ENCODE peak calls at places on chromosome 16, in five cellular contexts. K is K562, N is cardiac muscle cell, F is colonic mucosa, U is fibroblast of lung. Y is an unnamed sample.

GRCh38 chr16:56600398-56600999 is 7.9 kb upstream of the MT2A start:
- DNase-seq in K (peak; percentile 56), N (peak; percentile 55), F (no peak), U (peak; percentile 63), Y (peak; percentile 47)

GRCh38 chr16:75218256-75219076 is at the start of gene CTRB1:
- DNase-seq in K (no peak), N (no peak), F (no peak), U (no peak), Y (no peak)

GRCh38 chr16:2816751-2817495 is at the start of gene PRSS21:
- DNase-seq in K (peak; percentile 94), N (no peak), F (no peak), U (no peak), Y (no peak)

GRCh38 chr16:2663553-2664521 is 18.5 kb upstream of the KCTD5 start:
- DNase-seq in K (no peak), N (no peak), F (peak; percentile 49), U (peak; percentile 48), Y (peak; percentile 64)

GRCh38 chr16:30786115-30786935 is 680 bp downstream of the ZNF629 start:
- DNase-seq in K (peak; percentile 85), N (peak; percentile 70), F (peak; percentile 50), U (peak; percentile 61), Y (no peak)

GRCh38 chr16:89723279-89724250 is 2.2 kb downstream of the ZNF276 start:
- DNase-seq in K (no peak), N (no peak), F (no peak), U (peak; percentile 24), Y (no peak)

GRCh38 chr16:89359296-89360147 is 130.8 kb downstream of the ANKRD11 start:
- DNase-seq in K (no peak), N (no peak), F (no peak), U (no peak), Y (no peak)

GRCh38 chr16:1046271-1046955 is 26.1 kb upstream of the SSTR5 start:
- DNase-seq in K (no peak), N (no peak), F (no peak), U (no peak), Y (no peak)

GRCh38 chr16:54318941-54319340 is 32.4 kb upstream of the IRX3 start:
- DNase-seq in K (no peak), N (no peak), F (no peak), U (no peak), Y (no peak)

GRCh38 chr16:81997738-81998137 is 13.5 kb downstream of the SDR42E1 start:
- DNase-seq in K (no peak), N (no peak), F (no peak), U (peak; percentile 71), Y (no peak)

GRCh38 chr16:660459-661183 is 7.3 kb upstream of the RHOT2 start:
- DNase-seq in K (peak; percentile 98), N (peak; percentile 96), F (peak; percentile 92), U (peak; percentile 80), Y (peak; percentile 86)

GRCh38 chr16:56113223-56113622 is 78.1 kb upstream of the GNAO1 start:
- DNase-seq in K (no peak), N (peak; percentile 18), F (no peak), U (no peak), Y (no peak)

GRCh38 chr16:75494696-75495601 is at the start of gene CHST6:
- DNase-seq in K (peak; percentile 81), N (peak; percentile 73), F (peak; percentile 43), U (no peak), Y (no peak)

GRCh38 chr16:58114827-58115825 is 14.1 kb downstream of the CFAP20 start:
- DNase-seq in K (no peak), N (no peak), F (no peak), U (peak; percentile 49), Y (no peak)

GRCh38 chr16:13996778-13997288 is 74.3 kb upstream of the MRTFB start:
- DNase-seq in K (no peak), N (no peak), F (no peak), U (no peak), Y (no peak)

GRCh38 chr16:63890072-63890471 is 1231.8 kb downstream of the CDH11 start:
- DNase-seq in K (no peak), N (no peak), F (peak; percentile 21), U (peak; percentile 48), Y (peak; percentile 26)

GRCh38 chr16:19933740-19934139 is 49.1 kb upstream of the GPRC5B start:
- DNase-seq in K (peak; percentile 60), N (no peak), F (no peak), U (no peak), Y (no peak)

GRCh38 chr16:11805556-11805955 is 8.5 kb upstream of the ZC3H7A start:
- DNase-seq in K (no peak), N (no peak), F (no peak), U (no peak), Y (no peak)

GRCh38 chr16:58352690-58353089 is 39.6 kb upstream of the GINS3 start:
- DNase-seq in K (no peak), N (no peak), F (no peak), U (no peak), Y (no peak)

GRCh38 chr16:23571895-23572294 is 14.4 kb downstream of the UBFD1 start:
- DNase-seq in K (no peak), N (no peak), F (no peak), U (no peak), Y (no peak)

GRCh38 chr16:28491080-28491969 is 549 bp downstream of the CLN3 start:
- DNase-seq in K (peak; percentile 75), N (peak; percentile 52), F (peak; percentile 56), U (peak; percentile 9), Y (peak; percentile 21)

GRCh38 chr16:31880322-31880979 is 6.8 kb downstream of the ZNF267 start:
- DNase-seq in K (peak; percentile 48), N (no peak), F (no peak), U (peak; percentile 83), Y (no peak)

GRCh38 chr16:52861614-52862022 is 191.1 kb downstream of the CHD9NB start:
- DNase-seq in K (no peak), N (peak; percentile 48), F (peak; percentile 44), U (peak; percentile 49), Y (no peak)

GRCh38 chr16:77171750-77172635 is 19.0 kb upstream of the MON1B start:
- DNase-seq in K (peak; percentile 59), N (peak; percentile 76), F (peak; percentile 34), U (peak; percentile 73), Y (peak; percentile 63)

GRCh38 chr16:50666658-50667496 is 14.2 kb downstream of the SNX20 start:
- DNase-seq in K (no peak), N (no peak), F (no peak), U (no peak), Y (no peak)

GRCh38 chr16:87324411-87325275 is 7.5 kb upstream of the C16orf95 start:
- DNase-seq in K (peak; percentile 79), N (peak; percentile 63), F (no peak), U (peak; percentile 28), Y (no peak)

GRCh38 chr16:15618392-15618791 is 24.6 kb downstream of the MARF1 start:
- DNase-seq in K (no peak), N (no peak), F (no peak), U (peak; percentile 14), Y (no peak)

GRCh38 chr16:86980644-86981043 is 336.5 kb downstream of the C16orf95 start:
- DNase-seq in K (no peak), N (no peak), F (no peak), U (no peak), Y (no peak)

GRCh38 chr16:87855852-87856715 is 13.2 kb downstream of the SLC7A5 start:
- DNase-seq in K (no peak), N (no peak), F (peak; percentile 67), U (peak; percentile 56), Y (peak; percentile 83)

GRCh38 chr16:27242398-27242797 is 26.2 kb downstream of the NSMCE1 start:
- DNase-seq in K (no peak), N (no peak), F (no peak), U (no peak), Y (no peak)

GRCh38 chr16:27242868-27243590 is 25.5 kb downstream of the NSMCE1 start:
- DNase-seq in K (peak; percentile 24), N (peak; percentile 61), F (no peak), U (peak; percentile 98), Y (no peak)

GRCh38 chr16:27241658-27242057 is 26.9 kb downstream of the NSMCE1 start:
- DNase-seq in K (no peak), N (no peak), F (no peak), U (no peak), Y (no peak)

GRCh38 chr16:27239906-27240655 is 28.5 kb downstream of the NSMCE1 start:
- DNase-seq in K (no peak), N (no peak), F (no peak), U (no peak), Y (no peak)

GRCh38 chr16:27240948-27241531 is 27.5 kb downstream of the NSMCE1 start:
- DNase-seq in K (no peak), N (no peak), F (no peak), U (peak; percentile 74), Y (no peak)
- H3K4me1 ChIP-seq in K (peaks cover 24% of the 10 kb centered on the region), N (peaks cover 27% of the 10 kb centered on the region), F (peaks cover 30% of the 10 kb centered on the region), U (peaks cover 51% of the 10 kb centered on the region), Y (peaks cover 4% of the 10 kb centered on the region)

GRCh38 chr16:85175724-85176233 is 63.5 kb upstream of the CIBAR2 start:
- DNase-seq in K (no peak), N (no peak), F (no peak), U (no peak), Y (no peak)

GRCh38 chr16:85177448-85177846 is 65.2 kb upstream of the CIBAR2 start:
- DNase-seq in K (no peak), N (no peak), F (no peak), U (no peak), Y (no peak)

GRCh38 chr16:85174871-85175723 is 62.8 kb upstream of the CIBAR2 start:
- DNase-seq in K (no peak), N (no peak), F (no peak), U (peak; percentile 20), Y (no peak)

GRCh38 chr16:85178006-85178591 is 65.8 kb upstream of the CIBAR2 start:
- DNase-seq in K (no peak), N (no peak), F (no peak), U (no peak), Y (no peak)

GRCh38 chr16:85176541-85177447 is 64.5 kb upstream of the CIBAR2 start:
- DNase-seq in K (peak; percentile 90), N (no peak), F (no peak), U (no peak), Y (no peak)
- H3K4me1 ChIP-seq in K (peaks cover 71% of the 10 kb centered on the region), N (peaks cover 38% of the 10 kb centered on the region), F (no peaks in the 10 kb centered on the region), U (peaks cover 22% of the 10 kb centered on the region), Y (peaks cover 4% of the 10 kb centered on the region)

GRCh38 chr16:48560692-48561091 is 49.3 kb downstream of the N4BP1 start:
- DNase-seq in K (no peak), N (no peak), F (no peak), U (no peak), Y (no peak)
- H3K4me1 ChIP-seq in K (no peaks in the 10 kb centered on the region), N (peaks cover 28% of the 10 kb centered on the region), F (no peaks in the 10 kb centered on the region), U (peaks cover 20% of the 10 kb centered on the region), Y (no peaks in the 10 kb centered on the region)

DNA sequence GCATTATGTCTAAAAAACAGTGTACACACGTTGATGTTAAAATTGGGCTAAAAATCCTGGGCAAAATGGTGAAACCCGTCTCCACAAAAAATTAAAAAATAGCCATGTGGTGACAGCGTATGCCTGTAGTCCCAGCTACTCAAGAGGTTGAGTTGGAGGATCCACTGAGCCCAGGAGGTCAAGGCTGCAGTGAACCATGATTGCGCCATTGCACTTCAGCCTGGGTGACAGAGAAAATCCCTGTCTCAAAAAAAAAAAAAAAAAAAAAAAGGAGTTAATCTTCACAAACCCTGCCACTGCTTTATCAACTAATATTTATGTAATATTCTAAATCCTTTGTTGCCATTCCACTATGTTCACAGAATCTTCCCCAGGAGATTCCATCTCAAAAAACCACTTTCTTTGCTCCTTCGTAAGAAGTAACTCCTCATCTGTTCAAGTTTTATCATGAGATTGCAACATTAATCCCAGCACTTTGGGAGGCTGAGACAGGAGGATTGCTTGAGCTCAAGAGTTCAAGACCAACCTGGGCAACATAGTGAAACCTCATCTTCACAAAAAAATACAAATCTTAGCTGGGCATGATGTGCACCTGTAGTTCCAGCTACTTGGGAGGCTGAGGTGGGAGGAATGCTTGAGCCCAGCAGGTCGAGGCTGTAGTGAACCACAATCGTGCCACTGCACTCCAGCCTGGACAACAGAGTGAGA is 1.9 kb upstream of the C16orf87 start:
- DNase-seq in K (no peak), N (no peak), F (no peak), U (no peak), Y (no peak)
- H3K4me1 ChIP-seq in K (peaks cover 10% of the 10 kb centered on the region), N (peaks cover 7% of the 10 kb centered on the region), F (no peaks in the 10 kb centered on the region), U (peaks cover 2% of the 10 kb centered on the region), Y (peaks cover 8% of the 10 kb centered on the region)

Y was measured in prostate gland.